ENCODE peak calls at places on chromosomes 6 and 20, in ten cellular contexts. M is HFF-Myc, B is NCI-H1930, R is Calu3, E is NB4, I is activated gamma-delta T cell treated with Interleukin-2 at 50 U/mL for 16 hours, O is NAMALWA, Q is T-cell, H is fibroblast of mammary gland, F is mesothelial cell of epicardium. S is an unnamed sample.
A peak's percentile ranks its signal among the peaks of the same experiment; 100 is the strongest.

GRCh38 chr20:36040571-36040970 is 72.2 kb downstream of the CNBD2 start:
- DNase-seq in M (no peak), B (no peak), R (no peak), E (no peak), I (no peak), O (peak; percentile 17), Q (no peak), H (no peak), F (no peak), S (no peak)

GRCh38 chr6:134119481-134119880 is 67.1 kb upstream of the SLC2A12 start:
- DNase-seq in M (no peak), B (no peak), R (no peak), E (no peak), I (no peak), O (no peak), Q (no peak), H (no peak), F (no peak), S (no peak)

GRCh38 chr6:121093928-121094327 is 240.4 kb downstream of the TBC1D32 start:
- DNase-seq in M (no peak), B (no peak), R (no peak), E (no peak), I (no peak), O (no peak), Q (no peak), H (peak; percentile 37), F (no peak), S (no peak)

GRCh38 chr6:148720897-148721296 is 25.9 kb upstream of the UST start:
- DNase-seq in M (no peak), B (no peak), R (no peak), E (no peak), I (no peak), O (no peak), Q (no peak), H (peak; percentile 30), F (no peak), S (no peak)

GRCh38 chr6:14799928-14800327 is 445.9 kb upstream of the JARID2 start:
- DNase-seq in M (no peak), B (peak; percentile 15), R (peak; percentile 38), E (peak; percentile 81), I (no peak), O (peak; percentile 91), Q (no peak), H (peak; percentile 88), F (no peak), S (peak; percentile 57)

GRCh38 chr6:154382707-154383106 is 26.1 kb upstream of the IPCEF1 start:
- DNase-seq in M (no peak), B (no peak), R (peak; percentile 56), E (no peak), I (no peak), O (no peak), Q (no peak), H (no peak), F (no peak), S (no peak)

GRCh38 chr6:903746-904145 is 210.8 kb upstream of the EXOC2 start:
- DNase-seq in M (no peak), B (no peak), R (peak; percentile 13), E (no peak), I (no peak), O (no peak), Q (no peak), H (peak; percentile 4), F (no peak), S (no peak)

GRCh38 chr6:112863753-112864152 is 516.6 kb downstream of the RFPL4B start:
- DNase-seq in M (no peak), B (no peak), R (no peak), E (no peak), I (no peak), O (no peak), Q (no peak), H (no peak), F (no peak), S (no peak)

GRCh38 chr6:56671651-56672461 is 29.2 kb upstream of the DST start:
- DNase-seq in M (no peak), B (no peak), R (no peak), E (no peak), I (no peak), O (no peak), Q (no peak), H (peak; percentile 33), F (no peak), S (no peak)

GRCh38 chr20:61529354-61529753 is 277.3 kb downstream of the CDH4 start:
- DNase-seq in M (no peak), B (no peak), R (no peak), E (no peak), I (no peak), O (no peak), Q (no peak), H (no peak), F (no peak), S (no peak)

GRCh38 chr6:39834278-39834677 is 42.1 kb downstream of the DAAM2 start:
- DNase-seq in M (no peak), B (no peak), R (no peak), E (no peak), I (no peak), O (no peak), Q (no peak), H (no peak), F (no peak), S (no peak)

GRCh38 chr20:36096404-36096799 is 58.1 kb upstream of the EPB41L1 start:
- DNase-seq in M (no peak), B (no peak), R (no peak), E (no peak), I (no peak), O (no peak), Q (no peak), H (no peak), F (no peak), S (no peak)

GRCh38 chr6:13813621-13814175 is 659 bp downstream of the MCUR1 start:
- DNase-seq in M (peak; percentile 14), B (peak; percentile 41), R (peak; percentile 43), E (peak; percentile 78), I (no peak), O (peak; percentile 70), Q (no peak), H (peak; percentile 57), F (peak; percentile 62), S (no peak)

GRCh38 chr20:1281279-1282057 is 15.4 kb downstream of the SNPH start:
- DNase-seq in M (no peak), B (no peak), R (no peak), E (no peak), I (no peak), O (no peak), Q (no peak), H (no peak), F (no peak), S (no peak)

GRCh38 chr6:95576218-95576617 is 1.1 kb upstream of the MANEA start:
- DNase-seq in M (no peak), B (no peak), R (no peak), E (peak; percentile 13), I (no peak), O (no peak), Q (no peak), H (no peak), F (no peak), S (no peak)

GRCh38 chr20:3276400-3277015 is 37.5 kb upstream of the SLC4A11 start:
- DNase-seq in M (peak; percentile 9), B (no peak), R (peak; percentile 4), E (peak; percentile 60), I (no peak), O (peak; percentile 17), Q (no peak), H (peak; percentile 39), F (no peak), S (no peak)

GRCh38 chr6:25100288-25100687 is 164.5 kb upstream of the RIPOR2 start:
- DNase-seq in M (no peak), B (no peak), R (no peak), E (no peak), I (no peak), O (no peak), Q (no peak), H (peak; percentile 24), F (no peak), S (no peak)

GRCh38 chr6:153031335-153031955 is 28.9 kb upstream of the MTRF1L start:
- DNase-seq in M (no peak), B (no peak), R (no peak), E (no peak), I (no peak), O (no peak), Q (no peak), H (peak; percentile 27), F (no peak), S (no peak)

GRCh38 chr6:52514514-52514913 is 62.3 kb downstream of the TRAM2 start:
- DNase-seq in M (peak; percentile 84), B (no peak), R (peak; percentile 8), E (peak; percentile 81), I (no peak), O (no peak), Q (no peak), H (peak; percentile 96), F (no peak), S (peak; percentile 53)

GRCh38 chr6:26249959-26250805 is 114.8 kb upstream of the BTN3A2 start:
- DNase-seq in M (no peak), B (no peak), R (peak; percentile 81), E (peak; percentile 96), I (peak; percentile 68), O (peak; percentile 72), Q (peak; percentile 80), H (no peak), F (peak; percentile 43), S (peak; percentile 85)

GRCh38 chr6:33771342-33772113 is 17.4 kb downstream of the LEMD2 start:
- DNase-seq in M (peak; percentile 50), B (no peak), R (peak; percentile 69), E (peak; percentile 94), I (peak; percentile 54), O (peak; percentile 84), Q (peak; percentile 54), H (peak; percentile 84), F (peak; percentile 67), S (peak; percentile 82)

GRCh38 chr6:10391299-10391630 is 23.6 kb downstream of the TFAP2A start:
- DNase-seq in M (no peak), B (no peak), R (no peak), E (no peak), I (no peak), O (no peak), Q (no peak), H (no peak), F (no peak), S (no peak)

GRCh38 chr20:24667689-24668383 is 198.4 kb downstream of the SYNDIG1 start:
- DNase-seq in M (no peak), B (no peak), R (no peak), E (no peak), I (no peak), O (no peak), Q (no peak), H (no peak), F (no peak), S (no peak)

GRCh38 chr20:22920898-22921297 is 114.2 kb upstream of the SSTR4 start:
- DNase-seq in M (no peak), B (no peak), R (no peak), E (no peak), I (no peak), O (no peak), Q (no peak), H (no peak), F (no peak), S (no peak)

GRCh38 chr6:32096394-32097258 is 12.5 kb downstream of the TNXB start:
- DNase-seq in M (no peak), B (no peak), R (peak; percentile 37), E (no peak), I (no peak), O (no peak), Q (no peak), H (no peak), F (no peak), S (no peak)

GRCh38 chr20:57483287-57484050 is 41.5 kb downstream of the CTCFL start:
- DNase-seq in M (no peak), B (no peak), R (no peak), E (no peak), I (no peak), O (peak; percentile 36), Q (no peak), H (no peak), F (no peak), S (no peak)

GRCh38 chr6:138640028-138640427 is 133.5 kb upstream of the CCDC28A start:
- DNase-seq in M (no peak), B (no peak), R (no peak), E (no peak), I (no peak), O (no peak), Q (no peak), H (no peak), F (no peak), S (no peak)

GRCh38 chr20:46348231-46348803 is 40.0 kb upstream of the CDH22 start:
- DNase-seq in M (no peak), B (no peak), R (no peak), E (no peak), I (no peak), O (no peak), Q (no peak), H (peak; percentile 44), F (no peak), S (no peak)